ENCODE peak calls at places on chromosomes 6 and 20, in five cellular contexts. One of them, this sample, is unnamed.

GRCh38 chr20:63100401-63100925 is 93.7 kb upstream of the BHLHE23 start:
- DNase-seq in H1: peak; percentile 39
- DNase-seq in GM12878: no peak
- DNase-seq in K562: no peak
- DNase-seq in HepG2: no peak
- DNase-seq in this sample: peak; percentile 7

GRCh38 chr6:34343823-34344222 is 48.6 kb downstream of the NUDT3 start:
- DNase-seq in GM12878: no peak
- DNase-seq in HepG2: no peak
- DNase-seq in K562: no peak
- DNase-seq in H1: no peak
- DNase-seq in this sample: no peak

GRCh38 chr6:139373154-139373927 is 1.1 kb downstream of the CITED2 start:
- DNase-seq in HepG2: peak; percentile 50
- DNase-seq in H1: peak; percentile 61
- DNase-seq in GM12878: peak; percentile 37
- DNase-seq in K562: peak; percentile 35
- DNase-seq in this sample: peak; percentile 55

GRCh38 chr6:134446228-134446848 is 128.4 kb upstream of the SGK1 start:
- DNase-seq in H1: no peak
- DNase-seq in HepG2: no peak
- DNase-seq in K562: no peak
- DNase-seq in GM12878: no peak
- DNase-seq in this sample: no peak

GRCh38 chr6:169162968-169163903 is 90.4 kb downstream of the THBS2 start:
- DNase-seq in K562: no peak
- DNase-seq in HepG2: peak; percentile 7
- DNase-seq in H1: no peak
- DNase-seq in GM12878: no peak
- DNase-seq in this sample: no peak

GRCh38 chr6:132188865-132189264 is 212.4 kb downstream of the MOXD1 start:
- DNase-seq in HepG2: no peak
- DNase-seq in H1: no peak
- DNase-seq in K562: no peak
- DNase-seq in GM12878: no peak
- DNase-seq in this sample: no peak

GRCh38 chr20:58567437-58567836 is 52.2 kb upstream of the APCDD1L start:
- DNase-seq in GM12878: no peak
- DNase-seq in K562: no peak
- DNase-seq in H1: no peak
- DNase-seq in HepG2: no peak
- DNase-seq in this sample: no peak

GRCh38 chr6:77341058-77341986 is 122.0 kb downstream of the HTR1B start:
- DNase-seq in H1: no peak
- DNase-seq in HepG2: no peak
- DNase-seq in GM12878: no peak
- DNase-seq in K562: no peak
- DNase-seq in this sample: no peak

GRCh38 chr20:11235058-11235457 is 561.3 kb upstream of the JAG1 start:
- DNase-seq in HepG2: no peak
- DNase-seq in GM12878: no peak
- DNase-seq in H1: no peak
- DNase-seq in K562: no peak
- DNase-seq in this sample: peak; percentile 14

GRCh38 chr6:17744019-17744756 is 37.5 kb upstream of the NUP153 start:
- DNase-seq in HepG2: peak; percentile 30
- DNase-seq in H1: no peak
- DNase-seq in K562: no peak
- DNase-seq in GM12878: no peak
- DNase-seq in this sample: no peak

DNA sequence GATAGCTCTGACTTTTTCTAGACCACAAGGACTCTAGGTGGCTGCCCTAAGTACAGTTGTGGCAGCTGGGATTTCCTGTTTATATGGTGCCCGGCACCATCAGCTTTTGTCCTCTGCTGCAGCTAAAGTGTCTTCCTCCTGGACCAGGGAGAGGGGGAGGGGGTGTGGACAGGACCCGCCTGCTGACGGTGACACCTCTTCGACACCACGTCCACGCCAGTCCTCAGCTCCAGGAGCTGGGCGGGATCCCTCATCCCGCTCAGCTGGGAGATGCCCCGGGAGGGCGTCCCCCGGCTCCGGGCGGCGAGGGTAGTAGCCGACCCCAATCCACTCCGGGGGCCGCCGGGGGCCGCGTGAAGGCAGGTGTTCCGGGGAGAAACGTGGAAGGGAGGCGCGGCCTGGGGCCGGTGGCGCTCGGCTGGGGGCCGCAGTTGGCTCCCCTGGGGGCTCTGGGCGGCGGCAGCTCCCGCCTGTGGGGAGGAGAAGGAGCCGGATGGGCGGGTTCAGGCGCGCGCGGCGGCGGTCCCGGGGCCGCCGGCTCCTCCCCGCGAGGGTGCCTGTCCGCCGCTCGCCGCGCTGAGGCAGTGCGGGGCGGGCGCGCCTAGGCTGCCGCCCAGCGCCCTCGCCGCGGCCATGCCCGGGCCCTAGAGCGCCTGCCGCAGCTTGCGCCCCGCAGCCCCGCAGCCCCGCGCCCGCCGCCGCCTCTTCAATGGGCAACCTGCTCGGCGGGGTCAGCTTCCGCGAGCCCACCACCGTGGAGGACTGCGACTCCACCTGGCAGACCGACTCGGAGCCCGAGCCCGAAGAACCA is at the start of gene OGFRL1:
- DNase-seq in K562: no peak
- DNase-seq in GM12878: no peak
- DNase-seq in HepG2: peak; percentile 14
- DNase-seq in H1: peak; percentile 72
- DNase-seq in this sample: peak; percentile 54
- TF ChIP-seq ATF2 in K562: no peak
- TF ChIP-seq ATF2 in GM12878: no peak
- TF ChIP-seq ATF2 in HepG2: no peak
- TF ChIP-seq ATF2 in H1: no peak
- TF ChIP-seq ATF2 in this sample: no peak

GRCh38 chr6:114342086-114342825 is 567 bp downstream of the HS3ST5 start:
- DNase-seq in H1: peak; percentile 81
- DNase-seq in K562: no peak
- DNase-seq in HepG2: no peak
- DNase-seq in GM12878: no peak
- DNase-seq in this sample: peak; percentile 59
- TF ChIP-seq ATF2 in H1: no peak
- TF ChIP-seq ATF2 in K562: no peak
- TF ChIP-seq ATF2 in HepG2: no peak
- TF ChIP-seq ATF2 in GM12878: no peak
- TF ChIP-seq ATF2 in this sample: no peak

DNA sequence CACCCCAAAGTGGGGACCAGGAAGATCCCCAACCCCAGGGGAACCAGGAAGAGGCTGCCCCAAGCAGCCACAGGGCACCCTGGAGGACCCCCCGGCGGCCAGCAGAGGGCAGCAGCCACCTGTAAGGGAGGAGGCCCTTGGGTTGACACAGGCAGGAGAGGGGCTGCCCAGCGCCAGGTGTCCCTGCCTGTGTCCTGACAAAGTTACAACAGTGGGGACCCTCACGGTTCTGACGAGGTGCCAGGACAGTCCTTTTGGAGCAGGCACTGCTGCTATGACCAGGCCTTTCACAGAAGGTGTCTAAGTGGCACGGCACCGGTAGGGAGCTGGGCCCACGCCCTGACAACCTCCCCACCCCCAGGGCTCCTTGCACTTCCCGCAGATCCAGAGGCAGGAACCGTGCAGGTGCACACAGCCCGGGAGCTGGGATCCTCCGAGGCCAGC is 176.7 kb downstream of the BMP7 start:
- DNase-seq in H1: peak; percentile 97
- DNase-seq in HepG2: peak; percentile 63
- DNase-seq in GM12878: no peak
- DNase-seq in K562: peak; percentile 82
- DNase-seq in this sample: peak; percentile 94
- TF ChIP-seq ATF2 in H1: no peak
- TF ChIP-seq ATF2 in HepG2: peak; percentile 20
- TF ChIP-seq ATF2 in GM12878: no peak
- TF ChIP-seq ATF2 in K562: no peak
- TF ChIP-seq ATF2 in this sample: no peak

DNA sequence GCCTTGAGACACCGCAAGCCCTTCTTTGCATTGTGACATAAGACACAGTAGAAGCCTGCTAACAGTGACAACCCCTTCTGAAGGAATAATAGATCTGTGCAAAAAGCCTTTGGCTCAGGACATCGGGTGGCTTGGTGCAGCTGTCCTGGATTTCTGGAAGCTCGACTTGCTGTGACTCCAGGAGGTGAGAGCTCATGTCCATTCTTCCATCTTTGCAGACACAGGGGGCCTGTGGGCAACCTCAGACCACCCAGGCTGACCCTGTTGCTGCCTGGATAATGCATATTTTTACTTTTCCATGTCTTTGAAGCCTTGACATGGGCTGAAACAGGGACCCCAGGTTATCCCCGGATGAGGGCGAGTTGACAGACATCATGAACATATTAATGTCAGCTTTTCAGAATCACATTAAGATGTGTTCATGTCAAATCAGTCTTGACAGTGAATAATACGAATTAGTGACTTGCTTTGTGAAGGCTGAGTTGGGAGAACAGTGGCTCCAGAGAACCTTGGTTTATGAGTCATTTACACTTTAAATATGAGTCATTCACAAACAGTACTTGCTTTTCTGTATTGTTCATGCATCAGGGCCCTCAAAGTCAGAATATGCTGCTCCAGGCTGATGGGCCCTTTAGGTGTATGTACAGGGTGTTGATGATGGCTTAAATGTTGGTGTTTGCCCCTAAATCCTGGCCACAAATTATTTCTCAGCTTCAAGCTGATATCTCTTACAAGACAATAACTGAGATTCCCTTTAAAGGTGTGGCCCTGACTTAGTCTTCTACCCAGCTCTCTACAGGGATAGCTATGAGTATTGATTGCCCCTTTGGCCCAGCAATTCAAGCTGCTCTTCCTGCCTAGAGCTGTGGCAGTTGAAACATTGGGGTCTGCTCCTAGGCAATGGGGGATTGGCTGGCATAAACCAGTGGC is 66.7 kb upstream of the IYD start:
- DNase-seq in GM12878: no peak
- DNase-seq in H1: no peak
- DNase-seq in HepG2: peak; percentile 2
- DNase-seq in K562: no peak
- DNase-seq in this sample: no peak
- TF ChIP-seq ATF2 in GM12878: no peak
- TF ChIP-seq ATF2 in H1: no peak
- TF ChIP-seq ATF2 in HepG2: no peak
- TF ChIP-seq ATF2 in K562: no peak
- TF ChIP-seq ATF2 in this sample: no peak